ENCODE peak calls at places on chromosomes 13 and 19, in five cellular contexts. One of them, this sample, is unnamed.

GRCh38 chr13:64274481-64275217 is 2859.0 kb upstream of the PCDH20 start:
- DNase-seq in testis: no peak
- DNase-seq in stomach: no peak
- DNase-seq in naive B cell: no peak
- DNase-seq in T-cell: no peak
- DNase-seq in this sample: no peak

GRCh38 chr19:38727868-38728660 is 16.2 kb downstream of the CAPN12 start:
- DNase-seq in T-cell: no peak
- DNase-seq in stomach: no peak
- DNase-seq in naive B cell: no peak
- DNase-seq in testis: peak
- DNase-seq in this sample: peak

GRCh38 chr13:109955598-109955997 is 169.2 kb upstream of the IRS2 start:
- DNase-seq in T-cell: no peak
- DNase-seq in stomach: no peak
- DNase-seq in naive B cell: no peak
- DNase-seq in testis: peak
- DNase-seq in this sample: no peak

GRCh38 chr19:38134538-38135149 is 89.4 kb downstream of the DPF1 start:
- DNase-seq in naive B cell: peak
- DNase-seq in testis: peak
- DNase-seq in T-cell: no peak
- DNase-seq in stomach: peak
- DNase-seq in this sample: peak

GRCh38 chr13:84896128-84896527 is 903.1 kb downstream of the SLITRK6 start:
- DNase-seq in stomach: no peak
- DNase-seq in testis: peak
- DNase-seq in naive B cell: peak
- DNase-seq in T-cell: no peak
- DNase-seq in this sample: peak

GRCh38 chr13:23348270-23349126 is 85.0 kb downstream of the SACS start:
- DNase-seq in testis: no peak
- DNase-seq in naive B cell: no peak
- DNase-seq in T-cell: no peak
- DNase-seq in stomach: no peak
- DNase-seq in this sample: no peak

GRCh38 chr13:97938701-97939475 is 14.6 kb upstream of the IPO5 start:
- DNase-seq in naive B cell: no peak
- DNase-seq in testis: no peak
- DNase-seq in stomach: no peak
- DNase-seq in T-cell: no peak
- DNase-seq in this sample: no peak

GRCh38 chr13:46341112-46341711 is 45.8 kb downstream of the RUBCNL start:
- DNase-seq in T-cell: no peak
- DNase-seq in testis: no peak
- DNase-seq in stomach: no peak
- DNase-seq in naive B cell: peak
- DNase-seq in this sample: no peak

GRCh38 chr19:6354098-6354674 is 7.1 kb upstream of the CLPP start:
- DNase-seq in stomach: no peak
- DNase-seq in testis: no peak
- DNase-seq in T-cell: no peak
- DNase-seq in naive B cell: no peak
- DNase-seq in this sample: no peak

GRCh38 chr19:55581828-55582223 is 1.2 kb upstream of the ZNF579 start:
- DNase-seq in stomach: no peak
- DNase-seq in naive B cell: no peak
- DNase-seq in testis: no peak
- DNase-seq in T-cell: no peak
- DNase-seq in this sample: no peak

GRCh38 chr13:48176781-48177180 is 56.2 kb upstream of the ITM2B start:
- DNase-seq in naive B cell: no peak
- DNase-seq in stomach: no peak
- DNase-seq in T-cell: no peak
- DNase-seq in testis: no peak
- DNase-seq in this sample: no peak

GRCh38 chr13:110625771-110626321 is 10.5 kb downstream of the NAXD start:
- DNase-seq in testis: no peak
- DNase-seq in T-cell: no peak
- DNase-seq in stomach: peak
- DNase-seq in naive B cell: no peak
- DNase-seq in this sample: no peak

GRCh38 chr13:94112227-94112626 is 367.3 kb downstream of the DCT start:
- DNase-seq in testis: no peak
- DNase-seq in stomach: no peak
- DNase-seq in naive B cell: no peak
- DNase-seq in T-cell: no peak
- DNase-seq in this sample: no peak